ENCODE peak calls at places on chromosomes 1 and 21, in six cellular contexts. V, M, C, W, F and D are unnamed samples. For H3K4me1, the result is how much of the 10 kb centered on the place peaks cover.

GRCh38 chr1:170692866-170693575 is 29.1 kb downstream of the PRRX1 start:
- DNase-seq in V (peak), M (no peak), C (no peak), W (no peak), F (peak), D (no peak)

GRCh38 chr21:45843426-45843825 is 138.1 kb upstream of the COL6A1 start:
- DNase-seq in V (no peak), M (no peak), C (no peak), W (no peak), F (no peak), D (no peak)

GRCh38 chr1:36207339-36207738 is 16.9 kb upstream of the THRAP3 start:
- DNase-seq in V (peak), M (no peak), C (no peak), W (no peak), F (peak), D (peak)

GRCh38 chr1:173212952-173213491 is 5.9 kb upstream of the TNFSF4 start:
- DNase-seq in V (no peak), M (no peak), C (peak), W (no peak), F (no peak), D (no peak)

GRCh38 chr21:44722701-44723100 is 11.3 kb upstream of the TSPEAR start:
- DNase-seq in V (no peak), M (no peak), C (no peak), W (no peak), F (no peak), D (no peak)

GRCh38 chr1:221759436-221759835 is 17.5 kb upstream of the DUSP10 start:
- DNase-seq in V (peak), M (no peak), C (no peak), W (no peak), F (peak), D (no peak)

GRCh38 chr1:14894811-14895524 is 258.6 kb upstream of the TMEM51 start:
- DNase-seq in V (no peak), M (peak), C (no peak), W (peak), F (no peak), D (peak)

GRCh38 chr1:29671446-29671845 is 435.1 kb downstream of the PTPRU start:
- DNase-seq in V (no peak), M (no peak), C (no peak), W (no peak), F (no peak), D (no peak)

GRCh38 chr1:84892657-84893618 is at the start of gene LPAR3:
- DNase-seq in V (no peak), M (peak), C (no peak), W (no peak), F (no peak), D (peak)

GRCh38 chr1:108646661-108647269 is 14.1 kb downstream of the HENMT1 start:
- DNase-seq in V (peak), M (no peak), C (peak), W (peak), F (peak), D (peak)

GRCh38 chr1:222239130-222239529 is 308.8 kb downstream of the HHIPL2 start:
- DNase-seq in V (no peak), M (no peak), C (no peak), W (no peak), F (no peak), D (no peak)

GRCh38 chr1:147243228-147243685 is 773 bp downstream of the CHD1L start:
- DNase-seq in V (no peak), M (peak), C (peak), W (no peak), F (peak), D (no peak)

GRCh38 chr1:12167493-12168429 is 970 bp downstream of the TNFRSF1B start:
- DNase-seq in V (no peak), M (no peak), C (no peak), W (no peak), F (no peak), D (no peak)

GRCh38 chr1:33257759-33258712 is 1.7 kb downstream of the ZNF362 start:
- DNase-seq in V (no peak), M (peak), C (peak), W (no peak), F (no peak), D (no peak)

GRCh38 chr1:235617808-235618207 is 31.8 kb downstream of the GNG4 start:
- DNase-seq in V (peak), M (no peak), C (no peak), W (no peak), F (peak), D (peak)

GRCh38 chr1:221283532-221283931 is 404.3 kb downstream of the HLX start:
- DNase-seq in V (no peak), M (no peak), C (no peak), W (no peak), F (no peak), D (no peak)

GRCh38 chr1:115266729-115267421 is 71.2 kb downstream of the NGF start:
- DNase-seq in V (peak), M (no peak), C (no peak), W (no peak), F (no peak), D (no peak)

GRCh38 chr1:116529199-116529616 is 41.6 kb downstream of the CD58 start:
- DNase-seq in V (peak), M (no peak), C (no peak), W (no peak), F (peak), D (no peak)

GRCh38 chr1:223519116-223519515 is 125.9 kb downstream of the CCDC185 start:
- DNase-seq in V (no peak), M (no peak), C (no peak), W (no peak), F (no peak), D (no peak)

GRCh38 chr1:8425150-8425780 is 107.4 kb downstream of the SLC45A1 start:
- DNase-seq in V (no peak), M (no peak), C (no peak), W (no peak), F (no peak), D (no peak)

GRCh38 chr21:34548782-34549376 is 36.9 kb upstream of the KCNE1 start:
- DNase-seq in V (no peak), M (no peak), C (no peak), W (no peak), F (no peak), D (no peak)

GRCh38 chr1:1305300-1306069 is 2.2 kb downstream of the ACAP3 start:
- DNase-seq in V (peak), M (peak), C (peak), W (peak), F (peak), D (peak)

GRCh38 chr21:42677339-42678117 is 24.1 kb downstream of the PDE9A start:
- DNase-seq in V (peak), M (no peak), C (no peak), W (peak), F (peak), D (peak)
- TF ChIP-seq EZH2 in V (no peak), M (no peak), C (no peak), W (no peak), F (no peak), D (no peak)

DNA sequence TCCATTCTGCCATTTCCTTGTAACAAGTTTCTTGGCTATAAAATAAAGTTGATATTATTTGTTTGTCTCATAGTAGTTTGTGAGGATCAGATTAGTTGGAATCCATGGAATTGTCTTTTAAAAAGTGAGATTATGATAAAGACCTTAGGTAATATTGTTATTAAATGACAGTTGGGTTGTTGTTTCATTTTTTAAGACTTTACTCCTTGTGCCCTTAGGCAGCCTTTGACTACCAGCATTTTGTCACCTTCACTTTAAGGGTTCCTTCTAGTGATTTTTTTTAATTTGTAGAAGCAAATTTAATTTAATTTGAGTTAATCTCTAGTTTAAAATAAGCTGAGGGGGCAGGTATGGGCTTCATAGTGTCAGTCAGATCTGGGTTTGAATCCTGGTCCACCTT is 84.6 kb upstream of the ZNF326 start:
- DNase-seq in V (no peak), M (no peak), C (no peak), W (no peak), F (no peak), D (no peak)
- H3K4me1 ChIP-seq in V (under half), M (under half), C (under half), W (half or more), F (half or more), D (under half)

GRCh38 chr1:195594322-195594721 is 1013.9 kb downstream of the KCNT2 start:
- DNase-seq in V (no peak), M (no peak), C (no peak), W (no peak), F (no peak), D (no peak)
- H2AFZ ChIP-seq in V (no peak), M (peak), C (no peak), W (peak), F (no peak), D (no peak)

GRCh38 chr1:21659099-21659923 is 9.8 kb downstream of the RAP1GAP start:
- DNase-seq in V (peak), M (peak), C (peak), W (peak), F (no peak), D (peak)
- TF ChIP-seq EZH2 in V (no peak), M (no peak), C (no peak), W (no peak), F (peak), D (no peak)

GRCh38 chr1:3670823-3671251 is 18.5 kb downstream of the TP73 start:
- DNase-seq in V (no peak), M (no peak), C (no peak), W (no peak), F (no peak), D (no peak)

GRCh38 chr1:3668585-3669300 is 16.4 kb downstream of the TP73 start:
- DNase-seq in V (no peak), M (no peak), C (peak), W (peak), F (no peak), D (peak)

GRCh38 chr1:3669971-3670431 is 17.7 kb downstream of the TP73 start:
- DNase-seq in V (no peak), M (no peak), C (no peak), W (no peak), F (no peak), D (no peak)

GRCh38 chr1:3668148-3668547 is 15.8 kb downstream of the TP73 start:
- DNase-seq in V (no peak), M (no peak), C (no peak), W (no peak), F (no peak), D (no peak)

DNA sequence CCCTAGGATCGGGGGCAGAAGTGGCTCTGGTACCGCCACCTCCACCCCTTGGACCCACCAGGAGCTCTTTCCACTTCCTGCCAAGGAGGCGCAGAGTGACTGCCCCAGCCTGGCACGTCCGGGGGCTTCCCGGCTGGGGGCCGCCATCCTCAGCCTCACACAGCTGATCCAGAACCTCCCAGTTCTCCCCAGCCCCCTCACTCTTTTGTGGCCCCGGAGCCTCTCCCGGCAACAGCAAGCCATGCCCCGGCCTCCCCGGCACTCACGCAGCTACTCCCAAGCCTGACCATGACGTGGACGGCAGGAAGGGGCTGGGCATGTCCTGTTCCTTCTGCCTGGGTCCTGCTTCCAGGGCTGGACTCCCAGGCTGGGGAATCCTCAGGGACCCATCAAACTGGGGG is 17.1 kb downstream of the TP73 start:
- DNase-seq in V (no peak), M (no peak), C (no peak), W (no peak), F (no peak), D (no peak)
- H3K4me1 ChIP-seq in V (under half), M (under half), C (under half), W (under half), F (under half), D (under half)

GRCh38 chr1:58979677-58980076 is 195.8 kb upstream of the JUN start:
- DNase-seq in V (no peak), M (no peak), C (no peak), W (no peak), F (no peak), D (no peak)

GRCh38 chr1:58981392-58981791 is 197.5 kb upstream of the JUN start:
- DNase-seq in V (no peak), M (no peak), C (no peak), W (no peak), F (no peak), D (no peak)

GRCh38 chr1:58977595-58977994 is 193.7 kb upstream of the JUN start:
- DNase-seq in V (no peak), M (no peak), C (no peak), W (no peak), F (no peak), D (no peak)

GRCh38 chr1:58976294-58976693 is 192.4 kb upstream of the JUN start:
- DNase-seq in V (no peak), M (no peak), C (no peak), W (no peak), F (no peak), D (no peak)

DNA sequence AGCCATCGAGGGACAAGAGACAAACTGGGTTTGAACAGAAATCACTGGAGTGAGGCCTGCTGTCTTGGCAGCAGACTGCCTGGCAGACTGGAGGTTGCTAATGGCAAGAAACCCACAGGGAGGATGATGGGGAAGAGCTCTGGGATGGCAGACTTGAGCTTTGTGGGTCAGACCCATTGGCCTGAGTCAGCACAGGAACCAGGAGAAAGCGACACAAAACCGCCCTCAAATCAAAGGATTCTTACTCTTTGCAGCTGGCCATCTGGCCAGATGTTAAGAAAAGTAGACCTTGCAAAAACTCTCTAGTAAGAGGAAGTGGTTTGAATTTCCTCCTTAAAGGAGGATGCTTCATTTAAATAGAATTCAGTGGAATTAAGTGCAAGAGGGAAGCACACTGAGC is 195.2 kb upstream of the JUN start:
- DNase-seq in V (no peak), M (no peak), C (no peak), W (no peak), F (no peak), D (no peak)
- H2AFZ ChIP-seq in V (no peak), M (no peak), C (no peak), W (no peak), F (no peak), D (no peak)

DNA sequence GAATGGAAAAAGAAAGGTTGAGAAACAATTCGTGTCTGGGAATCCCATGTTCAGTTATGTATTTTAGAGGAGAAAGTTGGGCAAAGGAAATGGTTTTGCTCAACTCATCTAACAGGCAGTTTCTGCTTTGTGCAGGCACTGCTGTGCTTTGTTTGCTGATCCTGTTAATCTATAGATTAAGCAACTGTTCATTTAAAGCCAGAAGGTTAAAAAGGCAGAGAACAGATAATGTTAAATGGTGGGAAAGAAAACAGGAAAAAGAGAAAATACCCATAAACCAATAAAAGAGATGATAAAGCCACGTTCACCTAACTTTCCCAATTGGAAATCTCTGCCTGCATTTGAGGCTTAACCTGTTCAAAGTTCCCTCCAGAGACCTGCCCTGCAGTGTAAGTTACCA is 70.0 kb downstream of the APP start:
- DNase-seq in V (no peak), M (peak), C (no peak), W (no peak), F (no peak), D (no peak)
- TF ChIP-seq EZH2 in V (no peak), M (no peak), C (no peak), W (no peak), F (no peak), D (no peak)

GRCh38 chr21:41054206-41054605 is 113.8 kb upstream of the BACE2 start:
- DNase-seq in V (no peak), M (no peak), C (no peak), W (no peak), F (no peak), D (no peak)

GRCh38 chr21:41045534-41046268 is 122.3 kb upstream of the BACE2 start:
- DNase-seq in V (no peak), M (peak), C (peak), W (no peak), F (no peak), D (peak)

GRCh38 chr21:41052820-41053555 is 115.0 kb upstream of the BACE2 start:
- DNase-seq in V (no peak), M (no peak), C (no peak), W (no peak), F (no peak), D (no peak)

GRCh38 chr21:41048141-41048540 is 119.8 kb upstream of the BACE2 start:
- DNase-seq in V (peak), M (no peak), C (no peak), W (no peak), F (peak), D (no peak)

DNA sequence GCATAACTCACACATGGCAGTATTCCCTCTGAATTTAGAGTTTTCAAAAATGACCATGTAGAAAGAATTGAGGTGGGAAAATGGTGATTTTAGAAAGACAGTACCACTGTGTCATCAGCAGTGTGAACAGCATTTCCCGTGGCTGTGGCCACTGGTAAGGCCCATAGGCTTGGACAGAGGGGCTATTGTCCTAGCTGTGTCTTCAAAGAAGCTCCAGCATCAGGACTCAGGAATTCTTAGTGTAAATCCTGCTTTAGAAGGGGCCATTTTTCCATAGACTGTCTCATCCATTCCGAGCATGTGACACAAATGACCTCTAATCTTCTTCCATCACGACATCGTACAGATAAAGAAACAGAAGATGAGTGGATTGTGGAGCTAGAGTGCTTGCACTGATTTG is 119.3 kb upstream of the BACE2 start:
- DNase-seq in V (no peak), M (no peak), C (no peak), W (no peak), F (no peak), D (no peak)
- H3K4me1 ChIP-seq in V (under half), M (under half), C (under half), W (under half), F (under half), D (under half)